ENCODE peak calls at places on chromosomes 16 and 17, in five cellular contexts. One of them, this sample, is unnamed.
A peak's percentile ranks its signal among the peaks of the same experiment; 100 is the strongest.

GRCh38 chr17:80395402-80396151 is 19.4 kb upstream of the ENDOV start:
- DNase-seq in non-pigmented ciliary epithelial cell: no peak
- DNase-seq in stimulated activated CD4-positive, alpha-beta T cell treated with anti-CD3 and anti-CD28 coated beads, TNF-alpha, amount 100 ng/mL, for 48 hours: no peak
- DNase-seq in HEK293T: no peak
- DNase-seq in stimulated activated CD8-positive, alpha-beta memory T cell treated with anti-CD3 and anti-CD28 coated beads, Interleukin-4, amount 100 ng/mL, for 1 hour: no peak
- DNase-seq in this sample: no peak

GRCh38 chr16:714558-715447 is at the start of gene METRN:
- DNase-seq in stimulated activated CD8-positive, alpha-beta memory T cell treated with anti-CD3 and anti-CD28 coated beads, Interleukin-4, amount 100 ng/mL, for 1 hour: peak; percentile 76
- DNase-seq in HEK293T: peak; percentile 85
- DNase-seq in stimulated activated CD4-positive, alpha-beta T cell treated with anti-CD3 and anti-CD28 coated beads, TNF-alpha, amount 100 ng/mL, for 48 hours: peak; percentile 79
- DNase-seq in non-pigmented ciliary epithelial cell: no peak
- DNase-seq in this sample: peak; percentile 91

GRCh38 chr17:56499799-56500388 is 93.6 kb upstream of the NOG start:
- DNase-seq in stimulated activated CD4-positive, alpha-beta T cell treated with anti-CD3 and anti-CD28 coated beads, TNF-alpha, amount 100 ng/mL, for 48 hours: no peak
- DNase-seq in non-pigmented ciliary epithelial cell: no peak
- DNase-seq in HEK293T: peak; percentile 31
- DNase-seq in stimulated activated CD8-positive, alpha-beta memory T cell treated with anti-CD3 and anti-CD28 coated beads, Interleukin-4, amount 100 ng/mL, for 1 hour: no peak
- DNase-seq in this sample: peak; percentile 39

GRCh38 chr17:42683407-42684031 is 1.2 kb downstream of the CNTNAP1 start:
- DNase-seq in non-pigmented ciliary epithelial cell: no peak
- DNase-seq in HEK293T: no peak
- DNase-seq in stimulated activated CD8-positive, alpha-beta memory T cell treated with anti-CD3 and anti-CD28 coated beads, Interleukin-4, amount 100 ng/mL, for 1 hour: no peak
- DNase-seq in stimulated activated CD4-positive, alpha-beta T cell treated with anti-CD3 and anti-CD28 coated beads, TNF-alpha, amount 100 ng/mL, for 48 hours: no peak
- DNase-seq in this sample: no peak

GRCh38 chr16:16150117-16150877 is 73.0 kb downstream of the ABCC6 start:
- DNase-seq in stimulated activated CD4-positive, alpha-beta T cell treated with anti-CD3 and anti-CD28 coated beads, TNF-alpha, amount 100 ng/mL, for 48 hours: no peak
- DNase-seq in stimulated activated CD8-positive, alpha-beta memory T cell treated with anti-CD3 and anti-CD28 coated beads, Interleukin-4, amount 100 ng/mL, for 1 hour: no peak
- DNase-seq in HEK293T: no peak
- DNase-seq in non-pigmented ciliary epithelial cell: no peak
- DNase-seq in this sample: no peak

GRCh38 chr16:24075929-24076716 is 180.0 kb upstream of the CACNG3 start:
- DNase-seq in non-pigmented ciliary epithelial cell: no peak
- DNase-seq in HEK293T: no peak
- DNase-seq in stimulated activated CD4-positive, alpha-beta T cell treated with anti-CD3 and anti-CD28 coated beads, TNF-alpha, amount 100 ng/mL, for 48 hours: peak; percentile 21
- DNase-seq in stimulated activated CD8-positive, alpha-beta memory T cell treated with anti-CD3 and anti-CD28 coated beads, Interleukin-4, amount 100 ng/mL, for 1 hour: no peak
- DNase-seq in this sample: peak; percentile 50

GRCh38 chr17:61551255-61551742 is 39.7 kb downstream of the NACA2 start:
- DNase-seq in stimulated activated CD4-positive, alpha-beta T cell treated with anti-CD3 and anti-CD28 coated beads, TNF-alpha, amount 100 ng/mL, for 48 hours: no peak
- DNase-seq in non-pigmented ciliary epithelial cell: no peak
- DNase-seq in stimulated activated CD8-positive, alpha-beta memory T cell treated with anti-CD3 and anti-CD28 coated beads, Interleukin-4, amount 100 ng/mL, for 1 hour: no peak
- DNase-seq in HEK293T: peak; percentile 57
- DNase-seq in this sample: no peak

GRCh38 chr16:19991614-19992013 is 82.1 kb downstream of the GPR139 start:
- DNase-seq in stimulated activated CD8-positive, alpha-beta memory T cell treated with anti-CD3 and anti-CD28 coated beads, Interleukin-4, amount 100 ng/mL, for 1 hour: no peak
- DNase-seq in non-pigmented ciliary epithelial cell: no peak
- DNase-seq in stimulated activated CD4-positive, alpha-beta T cell treated with anti-CD3 and anti-CD28 coated beads, TNF-alpha, amount 100 ng/mL, for 48 hours: no peak
- DNase-seq in HEK293T: peak; percentile 19
- DNase-seq in this sample: no peak

GRCh38 chr16:57795431-57795878 is 6.8 kb downstream of the KIFC3 start:
- DNase-seq in stimulated activated CD4-positive, alpha-beta T cell treated with anti-CD3 and anti-CD28 coated beads, TNF-alpha, amount 100 ng/mL, for 48 hours: no peak
- DNase-seq in stimulated activated CD8-positive, alpha-beta memory T cell treated with anti-CD3 and anti-CD28 coated beads, Interleukin-4, amount 100 ng/mL, for 1 hour: no peak
- DNase-seq in non-pigmented ciliary epithelial cell: no peak
- DNase-seq in HEK293T: peak; percentile 66
- DNase-seq in this sample: peak; percentile 77

GRCh38 chr17:59038734-59039133 is 67.9 kb downstream of the TRIM37 start:
- DNase-seq in HEK293T: no peak
- DNase-seq in stimulated activated CD4-positive, alpha-beta T cell treated with anti-CD3 and anti-CD28 coated beads, TNF-alpha, amount 100 ng/mL, for 48 hours: peak; percentile 23
- DNase-seq in stimulated activated CD8-positive, alpha-beta memory T cell treated with anti-CD3 and anti-CD28 coated beads, Interleukin-4, amount 100 ng/mL, for 1 hour: no peak
- DNase-seq in non-pigmented ciliary epithelial cell: peak; percentile 26
- DNase-seq in this sample: no peak

GRCh38 chr17:9258115-9259020 is 237.1 kb downstream of the NTN1 start:
- DNase-seq in stimulated activated CD4-positive, alpha-beta T cell treated with anti-CD3 and anti-CD28 coated beads, TNF-alpha, amount 100 ng/mL, for 48 hours: no peak
- DNase-seq in stimulated activated CD8-positive, alpha-beta memory T cell treated with anti-CD3 and anti-CD28 coated beads, Interleukin-4, amount 100 ng/mL, for 1 hour: no peak
- DNase-seq in non-pigmented ciliary epithelial cell: no peak
- DNase-seq in HEK293T: no peak
- DNase-seq in this sample: no peak

GRCh38 chr16:87371261-87371866 is 12.2 kb downstream of the FBXO31 start:
- DNase-seq in HEK293T: no peak
- DNase-seq in stimulated activated CD4-positive, alpha-beta T cell treated with anti-CD3 and anti-CD28 coated beads, TNF-alpha, amount 100 ng/mL, for 48 hours: no peak
- DNase-seq in non-pigmented ciliary epithelial cell: no peak
- DNase-seq in stimulated activated CD8-positive, alpha-beta memory T cell treated with anti-CD3 and anti-CD28 coated beads, Interleukin-4, amount 100 ng/mL, for 1 hour: no peak
- DNase-seq in this sample: no peak

GRCh38 chr17:50003916-50004315 is 8.9 kb upstream of the DLX3 start:
- DNase-seq in stimulated activated CD8-positive, alpha-beta memory T cell treated with anti-CD3 and anti-CD28 coated beads, Interleukin-4, amount 100 ng/mL, for 1 hour: no peak
- DNase-seq in stimulated activated CD4-positive, alpha-beta T cell treated with anti-CD3 and anti-CD28 coated beads, TNF-alpha, amount 100 ng/mL, for 48 hours: no peak
- DNase-seq in HEK293T: peak; percentile 3
- DNase-seq in non-pigmented ciliary epithelial cell: no peak
- DNase-seq in this sample: no peak